ENCODE peak calls at places on chromosomes 5 and 9, in eight cellular contexts. T is activated T-helper 1 cell treated with anti-CD3 and anti-CD28 coated beads, Interleukin-2, amount 50 U/mL, for 16 hours; F is NCI-H82; V is NCI-H69; S is GM04503; X is iPS-NIHi11; A is activated T-cell treated with anti-CD3 and anti-CD28 coated beads for 1 hour; K is NCI-H146. Q is an unnamed sample.
A peak's percentile ranks its signal among the peaks of the same experiment; 100 is the strongest.

GRCh38 chr5:75677607-75678006 is 39.6 kb downstream of the POC5 start:
- DNase-seq in T (no peak), F (no peak), V (no peak), S (no peak), X (no peak), A (no peak), K (no peak), Q (no peak)

GRCh38 chr5:96861044-96861443 is 15.3 kb upstream of the ERAP2 start:
- DNase-seq in T (no peak), F (peak; percentile 63), V (peak; percentile 84), S (no peak), X (no peak), A (no peak), K (peak; percentile 7), Q (no peak)

GRCh38 chr5:14396071-14396470 is 185.5 kb upstream of the OTULINL start:
- DNase-seq in T (no peak), F (no peak), V (no peak), S (no peak), X (no peak), A (no peak), K (no peak), Q (no peak)

GRCh38 chr5:129996896-129997295 is 92.6 kb downstream of the CHSY3 start:
- DNase-seq in T (no peak), F (no peak), V (no peak), S (peak; percentile 44), X (no peak), A (no peak), K (no peak), Q (no peak)

GRCh38 chr9:127225747-127226646 is 38.6 kb upstream of the GARNL3 start:
- DNase-seq in T (no peak), F (peak; percentile 50), V (peak; percentile 59), S (no peak), X (no peak), A (no peak), K (peak; percentile 19), Q (no peak)

GRCh38 chr5:9344751-9345240 is 201.1 kb downstream of the SEMA5A start:
- DNase-seq in T (no peak), F (no peak), V (no peak), S (no peak), X (no peak), A (no peak), K (no peak), Q (no peak)

GRCh38 chr9:78860806-78861475 is 564.0 kb downstream of the PSAT1 start:
- DNase-seq in T (no peak), F (no peak), V (peak; percentile 40), S (peak; percentile 25), X (no peak), A (no peak), K (no peak), Q (no peak)

GRCh38 chr9:77954018-77954417 is 77.6 kb downstream of the GNAQ start:
- DNase-seq in T (no peak), F (no peak), V (no peak), S (no peak), X (no peak), A (no peak), K (no peak), Q (no peak)

GRCh38 chr5:141558150-141558549 is 60.6 kb downstream of the DIAPH1 start:
- DNase-seq in T (no peak), F (no peak), V (no peak), S (no peak), X (no peak), A (no peak), K (no peak), Q (no peak)

GRCh38 chr9:128082173-128082572 is 14.1 kb downstream of the SLC25A25 start:
- DNase-seq in T (no peak), F (no peak), V (no peak), S (no peak), X (peak; percentile 40), A (no peak), K (no peak), Q (no peak)

GRCh38 chr5:24804221-24804681 is 159.5 kb upstream of the CDH10 start:
- DNase-seq in T (no peak), F (no peak), V (no peak), S (peak; percentile 27), X (no peak), A (no peak), K (no peak), Q (no peak)

GRCh38 chr5:1552469-1553255 is 28.9 kb upstream of the LPCAT1 start:
- DNase-seq in T (no peak), F (peak; percentile 49), V (no peak), S (no peak), X (no peak), A (no peak), K (no peak), Q (no peak)

GRCh38 chr9:14198544-14199510 is 115.1 kb downstream of the NFIB start:
- DNase-seq in T (no peak), F (peak; percentile 71), V (peak; percentile 90), S (no peak), X (peak; percentile 15), A (no peak), K (no peak), Q (no peak)

GRCh38 chr5:9245071-9245470 is 300.8 kb downstream of the SEMA5A start:
- DNase-seq in T (no peak), F (no peak), V (no peak), S (no peak), X (no peak), A (no peak), K (no peak), Q (no peak)

Q was measured in mesothelial cell of epicardium.